ENCODE peak calls at places on chromosomes 5 and 9, in nine cellular contexts. Y is tibial artery, S is fibroblast of mammary gland, P is foreskin fibroblast, F is GM23248, B is left ventricle myocardium inferior, D is brain microvascular endothelial cell, E is HCT116, W is DND-41. T is an unnamed sample.

GRCh38 chr5:112733586-112733985 is 4.1 kb upstream of the APC start:
- DNase-seq in Y (no peak), S (peak; percentile 6), P (peak; percentile 39), F (peak; percentile 6), B (no peak), D (no peak), E (no peak), W (no peak), T (no peak)

GRCh38 chr5:172586118-172587060 is 54.7 kb upstream of the NEURL1B start:
- DNase-seq in Y (no peak), S (no peak), P (no peak), F (no peak), B (no peak), D (no peak), E (no peak), W (no peak), T (no peak)

GRCh38 chr5:134140530-134141201 is 26.2 kb downstream of the TCF7 start:
- DNase-seq in Y (peak; percentile 48), S (peak; percentile 73), P (peak; percentile 84), F (peak; percentile 83), B (peak; percentile 56), D (peak; percentile 70), E (peak; percentile 45), W (peak; percentile 69), T (peak; percentile 24)

GRCh38 chr9:121670447-121670846 is 19.0 kb downstream of the DAB2IP start:
- DNase-seq in Y (peak; percentile 79), S (peak; percentile 83), P (peak; percentile 53), F (peak; percentile 71), B (no peak), D (no peak), E (no peak), W (no peak), T (no peak)

GRCh38 chr5:56853710-56854109 is 38.4 kb downstream of the MAP3K1 start:
- DNase-seq in Y (no peak), S (no peak), P (no peak), F (no peak), B (no peak), D (no peak), E (no peak), W (no peak), T (no peak)

GRCh38 chr9:77589046-77589795 is 58.9 kb downstream of the GNA14 start:
- DNase-seq in Y (no peak), S (no peak), P (no peak), F (no peak), B (no peak), D (no peak), E (no peak), W (no peak), T (no peak)

GRCh38 chr5:170184007-170184687 is 48.6 kb upstream of the C5orf58 start:
- DNase-seq in Y (peak; percentile 33), S (peak; percentile 53), P (peak; percentile 76), F (peak; percentile 69), B (peak; percentile 51), D (peak; percentile 52), E (peak; percentile 47), W (peak; percentile 66), T (peak; percentile 10)

GRCh38 chr9:38355115-38355514 is 37.4 kb upstream of the ALDH1B1 start:
- DNase-seq in Y (no peak), S (no peak), P (no peak), F (no peak), B (no peak), D (no peak), E (no peak), W (no peak), T (no peak)

GRCh38 chr9:125758986-125759811 is 12.0 kb downstream of the PBX3 start:
- DNase-seq in Y (peak; percentile 40), S (no peak), P (peak; percentile 42), F (peak; percentile 68), B (peak; percentile 22), D (no peak), E (no peak), W (no peak), T (no peak)

GRCh38 chr9:37508135-37508833 is 22.5 kb downstream of the POLR1E start:
- DNase-seq in Y (no peak), S (peak; percentile 42), P (peak; percentile 25), F (no peak), B (no peak), D (no peak), E (no peak), W (no peak), T (no peak)

GRCh38 chr9:99516657-99517049 is 294.6 kb downstream of the SEC61B start:
- DNase-seq in Y (no peak), S (no peak), P (no peak), F (peak; percentile 41), B (no peak), D (no peak), E (no peak), W (no peak), T (no peak)

GRCh38 chr5:172344855-172345254 is 61.3 kb upstream of the UBTD2 start:
- DNase-seq in Y (no peak), S (no peak), P (no peak), F (no peak), B (no peak), D (no peak), E (no peak), W (no peak), T (no peak)

GRCh38 chr5:176180339-176180738 is 57.9 kb upstream of the SIMC1 start:
- DNase-seq in Y (no peak), S (peak; percentile 28), P (peak; percentile 27), F (peak; percentile 64), B (no peak), D (no peak), E (no peak), W (no peak), T (no peak)

GRCh38 chr5:13251623-13252367 is 692.7 kb downstream of the DNAH5 start:
- DNase-seq in Y (peak; percentile 42), S (no peak), P (no peak), F (peak; percentile 0), B (peak; percentile 15), D (no peak), E (no peak), W (no peak), T (no peak)

GRCh38 chr5:102591650-102592049 is 92.8 kb upstream of the SLCO6A1 start:
- DNase-seq in Y (no peak), S (no peak), P (no peak), F (no peak), B (no peak), D (no peak), E (no peak), W (no peak), T (no peak)

GRCh38 chr9:127104465-127105311 is 17.7 kb downstream of the ANGPTL2 start:
- DNase-seq in Y (no peak), S (peak; percentile 63), P (peak; percentile 29), F (peak; percentile 25), B (peak; percentile 72), D (no peak), E (no peak), W (no peak), T (peak; percentile 40)

GRCh38 chr9:8734760-8735159 is 935.2 kb upstream of the DMAC1 start:
- DNase-seq in Y (no peak), S (no peak), P (no peak), F (no peak), B (no peak), D (no peak), E (no peak), W (no peak), T (peak; percentile 16)

GRCh38 chr9:8730618-8731017 is 931.0 kb upstream of the DMAC1 start:
- DNase-seq in Y (no peak), S (no peak), P (no peak), F (no peak), B (no peak), D (no peak), E (no peak), W (no peak), T (no peak)

GRCh38 chr9:8736805-8737204 is 937.2 kb upstream of the DMAC1 start:
- DNase-seq in Y (no peak), S (no peak), P (no peak), F (no peak), B (no peak), D (no peak), E (no peak), W (no peak), T (no peak)

GRCh38 chr9:8732367-8733075 is 932.9 kb upstream of the DMAC1 start:
- DNase-seq in Y (no peak), S (no peak), P (no peak), F (no peak), B (no peak), D (no peak), E (no peak), W (no peak), T (no peak)

DNA sequence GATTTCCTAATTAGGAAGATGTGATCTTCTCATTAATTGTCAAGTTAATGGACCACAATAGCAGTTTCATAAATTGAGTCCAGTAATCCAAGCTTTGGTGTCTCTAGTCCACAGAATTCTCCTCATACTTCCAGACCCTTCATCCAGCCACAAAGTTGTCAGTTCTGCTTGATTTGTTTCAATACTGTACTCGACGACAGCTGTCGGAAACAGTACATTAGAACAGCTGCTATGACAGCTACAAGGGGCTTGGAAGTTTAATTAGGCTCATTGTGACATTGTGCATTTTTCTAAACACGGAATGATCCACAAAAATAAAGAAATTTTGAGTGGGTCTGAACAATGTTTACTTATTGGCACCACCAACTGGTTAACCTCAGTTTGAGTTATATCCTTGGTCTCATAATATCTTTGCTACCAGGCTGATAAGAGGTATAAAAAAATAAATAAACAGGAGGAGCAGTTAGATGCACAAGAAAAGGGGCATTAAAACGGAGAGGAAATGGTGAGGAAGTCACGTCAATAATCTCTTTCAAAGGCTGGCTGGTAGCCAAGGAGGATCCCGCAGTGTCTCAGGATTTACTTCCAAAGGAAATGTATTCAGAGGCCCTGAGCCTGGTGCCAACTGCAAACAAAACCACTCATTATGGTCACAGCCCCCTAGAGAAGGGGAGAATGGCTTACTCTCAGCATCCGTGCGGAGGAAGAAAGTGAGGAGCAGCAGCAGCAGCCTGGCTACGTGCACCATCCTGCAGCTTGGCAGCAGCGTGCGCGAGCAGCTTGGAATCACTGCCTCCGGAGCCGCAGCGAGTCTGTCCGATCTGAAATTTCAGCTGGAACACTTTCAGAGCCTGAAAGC is 933.7 kb upstream of the DMAC1 start:
- DNase-seq in Y (peak; percentile 37), S (peak; percentile 26), P (peak; percentile 60), F (no peak), B (peak; percentile 36), D (peak; percentile 14), E (no peak), W (no peak), T (no peak)
- H3K4me3 ChIP-seq in Y (peak overlapping the region; percentile 32), S (peak overlapping the region; percentile 14), P (peak overlapping the region; percentile 16), F (no peak overlapping the region), B (peak overlapping the region; percentile 43), D (peak overlapping the region; percentile 42), E (no peak overlapping the region), W (no peak overlapping the region), T (no peak overlapping the region)

GRCh38 chr9:130936285-130937117 is 2.5 kb downstream of the FIBCD1 start:
- DNase-seq in Y (peak; percentile 30), S (peak; percentile 36), P (peak; percentile 85), F (peak; percentile 88), B (no peak), D (peak; percentile 39), E (no peak), W (no peak), T (no peak)
- H3K4me3 ChIP-seq in Y (no peak overlapping the region), S (no peak overlapping the region), P (no peak overlapping the region), F (no peak overlapping the region), B (no peak overlapping the region), D (no peak overlapping the region), E (no peak overlapping the region), W (no peak overlapping the region), T (no peak overlapping the region)

GRCh38 chr9:91949293-91949945 is 609 bp downstream of the ROR2 start:
- DNase-seq in Y (no peak), S (no peak), P (peak; percentile 39), F (peak; percentile 62), B (no peak), D (no peak), E (no peak), W (no peak), T (no peak)
- H3K4me3 ChIP-seq in Y (peak overlapping the region; percentile 41), S (peak overlapping the region; percentile 73), P (peak overlapping the region; percentile 71), F (peak overlapping the region; percentile 79), B (peak overlapping the region; percentile 67), D (peak overlapping the region; percentile 43), E (peak overlapping the region; percentile 84), W (no peak overlapping the region), T (no peak overlapping the region)

GRCh38 chr5:88836195-88836838 is 46.7 kb downstream of the MEF2C start:
- DNase-seq in Y (no peak), S (peak; percentile 12), P (no peak), F (no peak), B (peak; percentile 32), D (peak; percentile 60), E (no peak), W (no peak), T (no peak)
- H3K4me3 ChIP-seq in Y (peak overlapping the region; percentile 27), S (no peak overlapping the region), P (no peak overlapping the region), F (no peak overlapping the region), B (peak overlapping the region; percentile 51), D (no peak overlapping the region), E (no peak overlapping the region), W (no peak overlapping the region), T (no peak overlapping the region)